ENCODE peak calls at places on chromosome 2, in six cellular contexts. M, A, G, F, V and R are unnamed samples.

GRCh38 chr2:122238006-122238559 is 482.6 kb downstream of the TSN start:
- DNase-seq in A (no peak), V (no peak), G (no peak), F (no peak), M (no peak), R (no peak)

GRCh38 chr2:22442051-22442450 is 942.9 kb upstream of the KLHL29 start:
- DNase-seq in G (no peak), A (no peak), F (no peak), M (no peak), V (no peak), R (no peak)

GRCh38 chr2:175871949-175872348 is 130.1 kb downstream of the LNPK start:
- DNase-seq in A (no peak), M (no peak), G (no peak), V (no peak), F (no peak), R (no peak)

GRCh38 chr2:108927936-108928659 is 60.9 kb downstream of the EDAR start:
- DNase-seq in F (no peak), G (peak), A (peak), M (peak), V (no peak), R (no peak)

GRCh38 chr2:47629501-47630460 is 153.2 kb upstream of the MSH6 start:
- DNase-seq in G (no peak), A (no peak), F (no peak), M (no peak), V (no peak), R (no peak)

GRCh38 chr2:9666306-9666705 is 35.5 kb upstream of the YWHAQ start:
- DNase-seq in M (no peak), A (no peak), F (no peak), G (no peak), V (no peak), R (no peak)

GRCh38 chr2:196335238-196335637 is 163.9 kb upstream of the STK17B start:
- DNase-seq in F (no peak), V (no peak), G (peak), M (no peak), A (no peak), R (no peak)

GRCh38 chr2:196249860-196250259 is 78.5 kb upstream of the STK17B start:
- DNase-seq in V (no peak), F (no peak), A (peak), G (no peak), M (no peak), R (no peak)